ENCODE peak calls at places on chromosomes 6 and 20, in nine cellular contexts. One of them, this sample, is unnamed.

GRCh38 chr6:63795006-63795405 is 159.4 kb downstream of the PHF3 start:
- DNase-seq in type B pancreatic cell: no peak
- DNase-seq in AG10803: peak
- DNase-seq in neural progenitor cell: no peak
- DNase-seq in AG09319: no peak
- DNase-seq in tibial nerve: no peak
- DNase-seq in CD8-positive, alpha-beta T cell: no peak
- DNase-seq in AG04450: no peak
- DNase-seq in cardiac fibroblast: peak
- DNase-seq in this sample: no peak

GRCh38 chr6:26103141-26103769 is 16.0 kb downstream of the HFE start:
- DNase-seq in type B pancreatic cell: no peak
- DNase-seq in AG10803: peak
- DNase-seq in neural progenitor cell: peak
- DNase-seq in AG09319: no peak
- DNase-seq in tibial nerve: no peak
- DNase-seq in CD8-positive, alpha-beta T cell: no peak
- DNase-seq in AG04450: no peak
- DNase-seq in cardiac fibroblast: peak
- DNase-seq in this sample: no peak

GRCh38 chr6:37173573-37174195 is 3.7 kb downstream of the PIM1 start:
- DNase-seq in type B pancreatic cell: no peak
- DNase-seq in AG10803: no peak
- DNase-seq in neural progenitor cell: no peak
- DNase-seq in AG09319: no peak
- DNase-seq in tibial nerve: no peak
- DNase-seq in CD8-positive, alpha-beta T cell: peak
- DNase-seq in AG04450: no peak
- DNase-seq in cardiac fibroblast: no peak
- DNase-seq in this sample: no peak

GRCh38 chr6:156816505-156816904 is 39.3 kb downstream of the ARID1B start:
- DNase-seq in type B pancreatic cell: no peak
- DNase-seq in AG10803: no peak
- DNase-seq in neural progenitor cell: no peak
- DNase-seq in AG09319: no peak
- DNase-seq in tibial nerve: peak
- DNase-seq in CD8-positive, alpha-beta T cell: no peak
- DNase-seq in AG04450: no peak
- DNase-seq in cardiac fibroblast: peak
- DNase-seq in this sample: no peak

GRCh38 chr6:89048985-89049384 is 31.6 kb upstream of the PNRC1 start:
- DNase-seq in type B pancreatic cell: no peak
- DNase-seq in AG10803: peak
- DNase-seq in neural progenitor cell: no peak
- DNase-seq in AG09319: no peak
- DNase-seq in tibial nerve: peak
- DNase-seq in CD8-positive, alpha-beta T cell: no peak
- DNase-seq in AG04450: no peak
- DNase-seq in cardiac fibroblast: peak
- DNase-seq in this sample: no peak

GRCh38 chr6:168964138-168964892 is 289.3 kb downstream of the THBS2 start:
- DNase-seq in type B pancreatic cell: no peak
- DNase-seq in AG10803: peak
- DNase-seq in neural progenitor cell: no peak
- DNase-seq in AG09319: no peak
- DNase-seq in tibial nerve: no peak
- DNase-seq in CD8-positive, alpha-beta T cell: no peak
- DNase-seq in AG04450: no peak
- DNase-seq in cardiac fibroblast: peak
- DNase-seq in this sample: no peak

GRCh38 chr6:169246445-169246844 is 7.2 kb downstream of the THBS2 start:
- DNase-seq in type B pancreatic cell: no peak
- DNase-seq in AG10803: no peak
- DNase-seq in neural progenitor cell: no peak
- DNase-seq in AG09319: no peak
- DNase-seq in tibial nerve: no peak
- DNase-seq in CD8-positive, alpha-beta T cell: no peak
- DNase-seq in AG04450: no peak
- DNase-seq in cardiac fibroblast: no peak
- DNase-seq in this sample: no peak

GRCh38 chr6:133705071-133705470 is 183.8 kb upstream of the TCF21 start:
- DNase-seq in type B pancreatic cell: no peak
- DNase-seq in AG10803: peak
- DNase-seq in neural progenitor cell: no peak
- DNase-seq in AG09319: peak
- DNase-seq in tibial nerve: no peak
- DNase-seq in CD8-positive, alpha-beta T cell: no peak
- DNase-seq in AG04450: peak
- DNase-seq in cardiac fibroblast: peak
- DNase-seq in this sample: no peak

GRCh38 chr20:19549896-19550295 is 208.2 kb upstream of the RIN2 start:
- DNase-seq in type B pancreatic cell: no peak
- DNase-seq in AG10803: no peak
- DNase-seq in neural progenitor cell: no peak
- DNase-seq in AG09319: no peak
- DNase-seq in tibial nerve: no peak
- DNase-seq in CD8-positive, alpha-beta T cell: no peak
- DNase-seq in AG04450: no peak
- DNase-seq in cardiac fibroblast: no peak
- DNase-seq in this sample: no peak

GRCh38 chr6:1424306-1424927 is 35.0 kb downstream of the FOXF2 start:
- DNase-seq in type B pancreatic cell: peak
- DNase-seq in AG10803: peak
- DNase-seq in neural progenitor cell: peak
- DNase-seq in AG09319: peak
- DNase-seq in tibial nerve: peak
- DNase-seq in CD8-positive, alpha-beta T cell: no peak
- DNase-seq in AG04450: no peak
- DNase-seq in cardiac fibroblast: peak
- DNase-seq in this sample: no peak

GRCh38 chr6:134938896-134939295 is 11.0 kb downstream of the ALDH8A1 start:
- DNase-seq in type B pancreatic cell: no peak
- DNase-seq in AG10803: no peak
- DNase-seq in neural progenitor cell: no peak
- DNase-seq in AG09319: no peak
- DNase-seq in tibial nerve: no peak
- DNase-seq in CD8-positive, alpha-beta T cell: peak
- DNase-seq in AG04450: no peak
- DNase-seq in cardiac fibroblast: peak
- DNase-seq in this sample: no peak

GRCh38 chr6:110513001-110513400 is 36.6 kb upstream of the SLC22A16 start:
- DNase-seq in type B pancreatic cell: no peak
- DNase-seq in AG10803: peak
- DNase-seq in neural progenitor cell: no peak
- DNase-seq in AG09319: no peak
- DNase-seq in tibial nerve: no peak
- DNase-seq in CD8-positive, alpha-beta T cell: no peak
- DNase-seq in AG04450: no peak
- DNase-seq in cardiac fibroblast: peak
- DNase-seq in this sample: no peak

GRCh38 chr6:139164001-139164400 is 29.1 kb downstream of the HECA start:
- DNase-seq in type B pancreatic cell: no peak
- DNase-seq in AG10803: no peak
- DNase-seq in neural progenitor cell: no peak
- DNase-seq in AG09319: no peak
- DNase-seq in tibial nerve: no peak
- DNase-seq in CD8-positive, alpha-beta T cell: peak
- DNase-seq in AG04450: no peak
- DNase-seq in cardiac fibroblast: no peak
- DNase-seq in this sample: no peak

GRCh38 chr6:127102299-127102698 is 16.2 kb upstream of the RSPO3 start:
- DNase-seq in type B pancreatic cell: no peak
- DNase-seq in AG10803: peak
- DNase-seq in neural progenitor cell: no peak
- DNase-seq in AG09319: peak
- DNase-seq in tibial nerve: no peak
- DNase-seq in CD8-positive, alpha-beta T cell: no peak
- DNase-seq in AG04450: peak
- DNase-seq in cardiac fibroblast: peak
- DNase-seq in this sample: no peak

GRCh38 chr6:14128017-14128416 is 10.4 kb downstream of the CD83 start:
- DNase-seq in type B pancreatic cell: no peak
- DNase-seq in AG10803: no peak
- DNase-seq in neural progenitor cell: no peak
- DNase-seq in AG09319: no peak
- DNase-seq in tibial nerve: no peak
- DNase-seq in CD8-positive, alpha-beta T cell: no peak
- DNase-seq in AG04450: no peak
- DNase-seq in cardiac fibroblast: no peak
- DNase-seq in this sample: no peak

GRCh38 chr6:37426945-37427510 is 6.0 kb upstream of the CMTR1 start:
- DNase-seq in type B pancreatic cell: no peak
- DNase-seq in AG10803: peak
- DNase-seq in neural progenitor cell: no peak
- DNase-seq in AG09319: no peak
- DNase-seq in tibial nerve: no peak
- DNase-seq in CD8-positive, alpha-beta T cell: no peak
- DNase-seq in AG04450: no peak
- DNase-seq in cardiac fibroblast: no peak
- DNase-seq in this sample: no peak

GRCh38 chr6:53692172-53692571 is 26.6 kb upstream of the KLHL31 start:
- DNase-seq in type B pancreatic cell: no peak
- DNase-seq in AG10803: no peak
- DNase-seq in neural progenitor cell: no peak
- DNase-seq in AG09319: no peak
- DNase-seq in tibial nerve: no peak
- DNase-seq in CD8-positive, alpha-beta T cell: no peak
- DNase-seq in AG04450: no peak
- DNase-seq in cardiac fibroblast: no peak
- DNase-seq in this sample: no peak

GRCh38 chr6:95417856-95418255 is 159.5 kb upstream of the MANEA start:
- DNase-seq in type B pancreatic cell: no peak
- DNase-seq in AG10803: no peak
- DNase-seq in neural progenitor cell: peak
- DNase-seq in AG09319: no peak
- DNase-seq in tibial nerve: no peak
- DNase-seq in CD8-positive, alpha-beta T cell: no peak
- DNase-seq in AG04450: no peak
- DNase-seq in cardiac fibroblast: no peak
- DNase-seq in this sample: no peak

DNA sequence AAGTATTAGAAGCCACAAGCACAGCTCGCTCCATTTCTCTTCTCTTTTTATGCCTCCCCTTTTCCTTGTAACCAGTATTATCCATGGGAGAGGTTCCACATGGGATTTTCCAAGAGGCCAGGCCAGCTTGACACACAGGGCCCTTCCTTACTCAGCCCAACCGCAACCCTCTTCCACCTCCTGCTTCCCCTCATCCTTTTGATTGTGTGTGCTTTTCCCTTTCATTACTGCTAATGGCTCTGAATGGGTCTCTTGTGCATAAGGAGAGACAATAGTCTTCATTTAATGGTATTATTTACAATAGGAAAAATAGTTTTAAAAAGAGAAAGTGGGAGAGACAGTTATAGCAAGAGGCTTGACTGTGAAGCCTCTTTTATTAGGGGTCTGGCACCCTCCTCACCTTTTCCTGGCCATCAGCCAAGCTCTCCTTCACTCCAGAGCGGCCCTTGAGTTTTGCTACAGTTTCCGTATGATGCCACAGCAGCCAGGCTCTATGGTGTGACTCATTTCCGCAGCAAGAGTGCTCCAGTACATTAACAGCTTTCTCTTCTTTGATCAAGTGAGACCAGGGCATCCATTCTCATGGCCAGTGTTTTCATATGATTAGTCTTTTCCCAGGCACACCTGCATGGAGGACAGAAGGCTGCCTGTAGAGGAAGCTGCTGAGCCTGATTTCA is 579.5 kb downstream of the TFAP2B start:
- DNase-seq in type B pancreatic cell: no peak
- DNase-seq in AG10803: no peak
- DNase-seq in neural progenitor cell: no peak
- DNase-seq in AG09319: no peak
- DNase-seq in tibial nerve: no peak
- DNase-seq in CD8-positive, alpha-beta T cell: no peak
- DNase-seq in AG04450: no peak
- DNase-seq in cardiac fibroblast: no peak
- DNase-seq in this sample: no peak
- TF ChIP-seq CTCF in type B pancreatic cell: no peak
- TF ChIP-seq CTCF in AG10803: no peak
- TF ChIP-seq CTCF in neural progenitor cell: no peak
- TF ChIP-seq CTCF in AG09319: no peak
- TF ChIP-seq CTCF in tibial nerve: no peak
- TF ChIP-seq CTCF in CD8-positive, alpha-beta T cell: no peak
- TF ChIP-seq CTCF in AG04450: no peak
- TF ChIP-seq CTCF in cardiac fibroblast: no peak
- TF ChIP-seq CTCF in this sample: no peak

GRCh38 chr20:22106308-22106938 is 401.0 kb downstream of the PAX1 start:
- DNase-seq in type B pancreatic cell: no peak
- DNase-seq in AG10803: peak
- DNase-seq in neural progenitor cell: peak
- DNase-seq in AG09319: no peak
- DNase-seq in tibial nerve: peak
- DNase-seq in CD8-positive, alpha-beta T cell: no peak
- DNase-seq in AG04450: no peak
- DNase-seq in cardiac fibroblast: peak
- DNase-seq in this sample: no peak
- TF ChIP-seq CTCF in type B pancreatic cell: peak
- TF ChIP-seq CTCF in AG10803: peak
- TF ChIP-seq CTCF in neural progenitor cell: peak
- TF ChIP-seq CTCF in AG09319: peak
- TF ChIP-seq CTCF in tibial nerve: peak
- TF ChIP-seq CTCF in CD8-positive, alpha-beta T cell: no peak
- TF ChIP-seq CTCF in AG04450: no peak
- TF ChIP-seq CTCF in cardiac fibroblast: peak
- TF ChIP-seq CTCF in this sample: peak

DNA sequence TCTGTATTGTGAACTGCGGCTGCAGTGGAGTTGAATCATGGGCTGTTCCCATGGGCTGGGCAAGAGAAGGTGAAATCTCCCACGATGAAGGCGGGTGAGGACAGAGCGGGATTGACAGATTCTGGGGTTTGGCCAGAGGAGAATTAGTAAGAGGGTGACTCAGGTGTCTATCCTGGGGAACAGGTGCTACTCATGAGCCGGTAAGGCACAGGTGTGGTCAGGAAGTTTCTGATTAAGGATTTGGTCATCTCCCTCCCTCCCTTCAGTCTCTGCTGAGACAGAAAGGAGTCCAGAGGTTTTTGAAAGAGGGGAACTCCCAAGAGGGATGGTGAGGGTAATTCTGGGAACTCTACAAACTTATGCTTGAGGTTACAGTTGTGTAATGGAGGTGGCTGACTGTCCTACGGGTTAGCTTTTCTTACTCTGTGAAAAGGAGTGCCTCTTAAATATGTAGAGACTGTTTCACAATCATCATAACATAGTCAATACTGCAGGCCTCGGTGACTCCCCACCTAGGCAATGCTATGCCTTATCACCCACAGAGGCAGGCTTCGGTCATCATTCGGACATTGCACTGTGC is 31.5 kb downstream of the SERPINB1 start:
- DNase-seq in type B pancreatic cell: no peak
- DNase-seq in AG10803: peak
- DNase-seq in neural progenitor cell: no peak
- DNase-seq in AG09319: no peak
- DNase-seq in tibial nerve: no peak
- DNase-seq in CD8-positive, alpha-beta T cell: no peak
- DNase-seq in AG04450: no peak
- DNase-seq in cardiac fibroblast: peak
- DNase-seq in this sample: no peak
- TF ChIP-seq CTCF in type B pancreatic cell: no peak
- TF ChIP-seq CTCF in AG10803: no peak
- TF ChIP-seq CTCF in neural progenitor cell: no peak
- TF ChIP-seq CTCF in AG09319: no peak
- TF ChIP-seq CTCF in tibial nerve: no peak
- TF ChIP-seq CTCF in CD8-positive, alpha-beta T cell: no peak
- TF ChIP-seq CTCF in AG04450: no peak
- TF ChIP-seq CTCF in cardiac fibroblast: no peak
- TF ChIP-seq CTCF in this sample: no peak

GRCh38 chr6:104771258-104771832 is 88.4 kb downstream of the HACE1 start:
- DNase-seq in type B pancreatic cell: no peak
- DNase-seq in AG10803: peak
- DNase-seq in neural progenitor cell: no peak
- DNase-seq in AG09319: no peak
- DNase-seq in tibial nerve: no peak
- DNase-seq in CD8-positive, alpha-beta T cell: no peak
- DNase-seq in AG04450: no peak
- DNase-seq in cardiac fibroblast: peak
- DNase-seq in this sample: no peak
- TF ChIP-seq CTCF in type B pancreatic cell: peak
- TF ChIP-seq CTCF in AG10803: peak
- TF ChIP-seq CTCF in neural progenitor cell: peak
- TF ChIP-seq CTCF in AG09319: peak
- TF ChIP-seq CTCF in tibial nerve: peak
- TF ChIP-seq CTCF in CD8-positive, alpha-beta T cell: peak
- TF ChIP-seq CTCF in AG04450: peak
- TF ChIP-seq CTCF in cardiac fibroblast: peak
- TF ChIP-seq CTCF in this sample: peak

This sample was measured in dorsolateral prefrontal cortex.